ENCODE peak calls at places on chromosomes 1 and 21, in seven cellular contexts. V is H1, H is stomach, X is breast epithelium, G is HepG2, N is upper lobe of left lung, Q is endothelial cell of umbilical vein. L is an unnamed sample.

GRCh38 chr1:53860967-53861411 is 22.9 kb upstream of the NDC1 start:
- DNase-seq in V (no peak), H (peak; percentile 39), X (no peak), G (peak; percentile 69), N (peak; percentile 34), Q (peak; percentile 51), L (no peak)

GRCh38 chr1:17661546-17662157 is 93.5 kb upstream of the ACTL8 start:
- DNase-seq in V (peak; percentile 10), H (peak; percentile 50), X (peak; percentile 30), G (peak; percentile 41), N (peak; percentile 52), Q (peak; percentile 42), L (peak; percentile 45)

GRCh38 chr1:115168026-115168425 is 78.7 kb upstream of the TSPAN2 start:
- DNase-seq in V (no peak), H (no peak), X (no peak), G (no peak), N (no peak), Q (no peak), L (no peak)

GRCh38 chr1:66160719-66161118 is 368.0 kb downstream of the PDE4B start:
- DNase-seq in V (no peak), H (no peak), X (no peak), G (no peak), N (no peak), Q (no peak), L (no peak)

GRCh38 chr1:105427543-105427942 is 1628.9 kb upstream of the PRMT6 start:
- DNase-seq in V (no peak), H (no peak), X (no peak), G (no peak), N (no peak), Q (no peak), L (no peak)

GRCh38 chr1:155934933-155935590 is 849 bp upstream of the KHDC4 start:
- DNase-seq in V (no peak), H (no peak), X (no peak), G (peak; percentile 44), N (no peak), Q (no peak), L (no peak)

GRCh38 chr1:214967865-214968575 is 114.5 kb upstream of the KCNK2 start:
- DNase-seq in V (no peak), H (no peak), X (no peak), G (no peak), N (no peak), Q (no peak), L (no peak)

GRCh38 chr1:218281285-218281684 is 3.8 kb upstream of the RRP15 start:
- DNase-seq in V (no peak), H (no peak), X (no peak), G (peak; percentile 14), N (no peak), Q (no peak), L (no peak)

GRCh38 chr1:27527223-27527856 is 37.4 kb upstream of the WASF2 start:
- DNase-seq in V (peak; percentile 80), H (no peak), X (peak; percentile 79), G (no peak), N (peak; percentile 40), Q (no peak), L (peak; percentile 76)

DNA sequence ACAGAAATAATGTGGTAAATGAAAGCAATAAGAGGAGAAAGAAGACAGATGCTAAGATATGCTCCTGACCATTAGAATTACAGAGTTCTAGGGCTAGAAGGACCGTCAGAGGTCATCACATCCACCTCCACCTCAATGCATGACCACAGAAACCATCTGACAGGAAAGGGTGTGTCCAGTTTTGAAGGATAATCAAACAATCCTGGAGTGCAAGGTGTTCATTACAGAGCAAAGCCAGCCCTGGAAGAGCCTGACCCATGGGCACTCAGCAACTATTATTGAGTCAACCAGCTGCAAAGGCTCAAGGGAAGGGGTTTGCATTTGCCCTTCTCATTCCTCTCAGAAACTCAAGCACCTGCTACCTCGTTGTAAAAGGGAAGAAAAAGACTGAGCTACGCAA is 46.4 kb downstream of the TOR1AIP2 start:
- DNase-seq in V (no peak), H (no peak), X (no peak), G (no peak), N (no peak), Q (no peak), L (no peak)
- TF ChIP-seq POLR2A in V (no peak), H (no peak), X (no peak), G (no peak), N (no peak), Q (no peak), L (no peak)

GRCh38 chr21:31813873-31814272 is 58.9 kb upstream of the HUNK start:
- DNase-seq in V (no peak), H (no peak), X (no peak), G (no peak), N (no peak), Q (no peak), L (no peak)
- H3K36me3 ChIP-seq in V (no peaks in the 10 kb centered on the region), H (no peaks in the 10 kb centered on the region), X (no peaks in the 10 kb centered on the region), G (no peaks in the 10 kb centered on the region), N (no peaks in the 10 kb centered on the region), Q (no peaks in the 10 kb centered on the region), L (no peaks in the 10 kb centered on the region)

DNA sequence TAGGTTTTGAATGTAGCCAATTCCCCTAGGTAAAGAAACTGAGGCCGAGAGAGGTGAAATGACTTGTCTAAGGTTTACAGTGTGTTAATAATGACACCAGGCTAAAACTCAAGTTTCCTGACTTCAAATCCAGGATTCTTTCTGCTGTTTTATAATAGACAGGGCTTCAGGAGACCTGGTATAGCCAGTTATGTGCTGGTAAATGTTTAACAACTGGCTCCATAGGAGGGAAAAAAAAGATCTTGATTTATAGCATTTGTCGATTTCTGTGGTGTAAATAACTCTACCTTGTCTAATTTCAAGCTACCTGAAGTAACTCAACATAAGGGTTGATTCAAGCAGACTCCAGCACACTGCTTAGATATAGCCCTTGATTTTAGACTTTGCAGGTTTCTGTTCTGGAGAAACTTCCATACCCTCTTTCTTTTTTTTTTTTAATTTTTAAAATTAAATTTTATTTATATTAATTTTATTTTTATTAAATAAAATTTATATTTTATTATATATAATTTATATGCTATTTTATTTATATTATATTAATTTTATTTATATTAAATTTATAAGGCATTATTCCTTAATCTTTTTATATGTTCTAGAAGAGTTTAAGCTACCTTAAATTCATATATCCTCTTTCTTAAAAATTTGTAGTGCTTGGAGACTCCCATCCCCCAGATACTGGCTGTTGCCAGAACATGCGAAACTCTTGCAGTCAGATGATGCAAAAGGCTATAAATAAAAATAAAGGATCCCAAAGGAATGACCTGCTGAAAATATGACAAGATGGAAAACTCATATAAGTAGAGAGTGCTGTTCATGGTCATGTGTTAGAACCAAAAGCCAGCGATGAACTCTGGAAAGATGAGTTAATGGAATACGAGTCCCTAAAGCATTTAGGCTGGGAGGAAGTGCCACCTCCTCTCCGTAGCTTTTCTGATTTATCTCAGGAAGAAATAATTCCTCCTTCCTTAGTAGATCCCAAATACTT is 35.4 kb upstream of the SRSF10 start:
- DNase-seq in V (no peak), H (no peak), X (no peak), G (no peak), N (no peak), Q (no peak), L (no peak)
- TF ChIP-seq POLR2AphosphoS5 in V (no peak), H (no peak), X (no peak), G (no peak), N (no peak), Q (no peak), L (peak; percentile 32)

GRCh38 chr1:50959303-50959912 is 659 bp downstream of the FAF1 start:
- DNase-seq in V (no peak), H (no peak), X (no peak), G (peak; percentile 11), N (peak; percentile 26), Q (peak; percentile 47), L (peak; percentile 24)

GRCh38 chr1:50964863-50965262 is 4.8 kb upstream of the FAF1 start:
- DNase-seq in V (no peak), H (no peak), X (no peak), G (no peak), N (no peak), Q (no peak), L (no peak)

GRCh38 chr1:50955116-50955515 is 5.0 kb downstream of the FAF1 start:
- DNase-seq in V (no peak), H (no peak), X (no peak), G (no peak), N (no peak), Q (no peak), L (no peak)

GRCh38 chr1:50959913-50960844 is at the start of gene FAF1:
- DNase-seq in V (peak; percentile 97), H (peak; percentile 98), X (peak; percentile 96), G (peak; percentile 94), N (peak; percentile 97), Q (peak; percentile 98), L (peak; percentile 96)
- TF ChIP-seq POLR2A in V (peak; percentile 89), H (no peak), X (peak; percentile 67), G (peak; percentile 86), N (no peak), Q (peak; percentile 93), L (no peak)

GRCh38 chr1:180444522-180444921 is 57.9 kb downstream of the ACBD6 start:
- DNase-seq in V (no peak), H (no peak), X (no peak), G (no peak), N (no peak), Q (no peak), L (no peak)
- H3K36me3 ChIP-seq in V (no peaks in the 10 kb centered on the region), H (no peaks in the 10 kb centered on the region), X (no peaks in the 10 kb centered on the region), G (no peaks in the 10 kb centered on the region), N (no peaks in the 10 kb centered on the region), Q (no peaks in the 10 kb centered on the region), L (no peaks in the 10 kb centered on the region)

L was measured in prostate gland.